ENCODE peak calls at places on chromosomes 13 and 19, in five cellular contexts. U, H, B, J and I are unnamed samples.

GRCh38 chr19:7534531-7534980 is 961 bp upstream of the PNPLA6 start:
- DNase-seq in U (peak), H (peak), B (peak), J (no peak), I (no peak)

GRCh38 chr13:44565881-44566280 is 10.2 kb downstream of the TSC22D1 start:
- DNase-seq in U (no peak), H (no peak), B (no peak), J (no peak), I (no peak)

GRCh38 chr19:11530432-11530831 is 1.5 kb upstream of the ECSIT start:
- DNase-seq in U (peak), H (peak), B (peak), J (no peak), I (peak)

GRCh38 chr13:31116224-31116623 is 45.5 kb downstream of the HSPH1 start:
- DNase-seq in U (no peak), H (no peak), B (no peak), J (no peak), I (no peak)

GRCh38 chr13:45718992-45719391 is 16.9 kb downstream of the CBY2 start:
- DNase-seq in U (no peak), H (no peak), B (no peak), J (no peak), I (no peak)

GRCh38 chr13:113796948-113797676 is 38.1 kb downstream of the TMEM255B start:
- DNase-seq in U (no peak), H (no peak), B (no peak), J (no peak), I (no peak)

GRCh38 chr13:79684426-79684825 is 203.5 kb downstream of the NDFIP2 start:
- DNase-seq in U (no peak), H (no peak), B (no peak), J (no peak), I (no peak)

GRCh38 chr13:106114981-106115554 is 420.4 kb downstream of the EFNB2 start:
- DNase-seq in U (no peak), H (no peak), B (no peak), J (no peak), I (no peak)

GRCh38 chr13:50521750-50522149 is 321.7 kb downstream of the DLEU7 start:
- DNase-seq in U (no peak), H (peak), B (no peak), J (no peak), I (no peak)

GRCh38 chr13:71880753-71881541 is 13.9 kb upstream of the DACH1 start:
- DNase-seq in U (no peak), H (no peak), B (no peak), J (no peak), I (no peak)

GRCh38 chr13:35283856-35284255 is 192.6 kb downstream of the MAB21L1 start:
- DNase-seq in U (no peak), H (peak), B (no peak), J (no peak), I (no peak)

GRCh38 chr13:79861731-79862130 is 380.8 kb downstream of the NDFIP2 start:
- DNase-seq in U (no peak), H (no peak), B (no peak), J (no peak), I (no peak)

GRCh38 chr13:32206097-32206740 is 108.9 kb downstream of the ZAR1L start:
- DNase-seq in U (no peak), H (no peak), B (no peak), J (no peak), I (no peak)

GRCh38 chr19:9793051-9793591 is 24.6 kb upstream of the ZNF846 start:
- DNase-seq in U (no peak), H (no peak), B (peak), J (no peak), I (no peak)

GRCh38 chr13:44040754-44041100 is 161.0 kb downstream of the LACC1 start:
- DNase-seq in U (no peak), H (no peak), B (no peak), J (no peak), I (no peak)

GRCh38 chr13:112562786-112563383 is 25.1 kb downstream of the TUBGCP3 start:
- DNase-seq in U (no peak), H (no peak), B (no peak), J (no peak), I (no peak)

GRCh38 chr19:27660428-27660827 is 1552.5 kb downstream of the UQCRFS1 start:
- DNase-seq in U (no peak), H (no peak), B (no peak), J (no peak), I (no peak)

GRCh38 chr19:35870798-35871197 is 2.4 kb downstream of the APLP1 start:
- DNase-seq in U (no peak), H (no peak), B (no peak), J (no peak), I (no peak)

GRCh38 chr19:32201211-32201610 is 144.2 kb upstream of the ZNF507 start:
- DNase-seq in U (no peak), H (no peak), B (no peak), J (no peak), I (no peak)

GRCh38 chr13:111267784-111268183 is 52.7 kb upstream of the TEX29 start:
- DNase-seq in U (no peak), H (no peak), B (no peak), J (no peak), I (no peak)

GRCh38 chr13:98199480-98199879 is 22.4 kb upstream of the RNF113B start:
- DNase-seq in U (no peak), H (peak), B (no peak), J (no peak), I (no peak)

GRCh38 chr13:22103046-22103445 is 432.2 kb downstream of the FGF9 start:
- DNase-seq in U (no peak), H (no peak), B (peak), J (no peak), I (no peak)

GRCh38 chr13:62846302-62846701 is 1430.7 kb upstream of the PCDH20 start:
- DNase-seq in U (no peak), H (no peak), B (no peak), J (no peak), I (peak)

GRCh38 chr19:15185188-15185587 is 15.6 kb downstream of the NOTCH3 start:
- DNase-seq in U (no peak), H (no peak), B (no peak), J (no peak), I (no peak)

GRCh38 chr19:10612515-10613119 is 12.7 kb upstream of the SLC44A2 start:
- DNase-seq in U (no peak), H (no peak), B (no peak), J (no peak), I (no peak)

GRCh38 chr13:98353750-98354149 is 176.7 kb upstream of the RNF113B start:
- DNase-seq in U (no peak), H (no peak), B (no peak), J (no peak), I (no peak)

GRCh38 chr19:1465191-1466016 is 13.6 kb downstream of the C19orf25 start:
- DNase-seq in U (no peak), H (no peak), B (no peak), J (no peak), I (no peak)

GRCh38 chr19:48751835-48752510 is 468 bp downstream of the FUT1 start:
- DNase-seq in U (no peak), H (no peak), B (no peak), J (no peak), I (peak)

GRCh38 chr19:48754950-48755645 is at the start of gene FGF21:
- DNase-seq in U (no peak), H (no peak), B (no peak), J (no peak), I (no peak)

GRCh38 chr19:48750771-48751504 is 1.5 kb downstream of the FUT1 start:
- DNase-seq in U (no peak), H (no peak), B (no peak), J (no peak), I (no peak)

GRCh38 chr19:48750351-48750750 is 2.1 kb downstream of the FUT1 start:
- DNase-seq in U (no peak), H (no peak), B (no peak), J (no peak), I (no peak)

DNA sequence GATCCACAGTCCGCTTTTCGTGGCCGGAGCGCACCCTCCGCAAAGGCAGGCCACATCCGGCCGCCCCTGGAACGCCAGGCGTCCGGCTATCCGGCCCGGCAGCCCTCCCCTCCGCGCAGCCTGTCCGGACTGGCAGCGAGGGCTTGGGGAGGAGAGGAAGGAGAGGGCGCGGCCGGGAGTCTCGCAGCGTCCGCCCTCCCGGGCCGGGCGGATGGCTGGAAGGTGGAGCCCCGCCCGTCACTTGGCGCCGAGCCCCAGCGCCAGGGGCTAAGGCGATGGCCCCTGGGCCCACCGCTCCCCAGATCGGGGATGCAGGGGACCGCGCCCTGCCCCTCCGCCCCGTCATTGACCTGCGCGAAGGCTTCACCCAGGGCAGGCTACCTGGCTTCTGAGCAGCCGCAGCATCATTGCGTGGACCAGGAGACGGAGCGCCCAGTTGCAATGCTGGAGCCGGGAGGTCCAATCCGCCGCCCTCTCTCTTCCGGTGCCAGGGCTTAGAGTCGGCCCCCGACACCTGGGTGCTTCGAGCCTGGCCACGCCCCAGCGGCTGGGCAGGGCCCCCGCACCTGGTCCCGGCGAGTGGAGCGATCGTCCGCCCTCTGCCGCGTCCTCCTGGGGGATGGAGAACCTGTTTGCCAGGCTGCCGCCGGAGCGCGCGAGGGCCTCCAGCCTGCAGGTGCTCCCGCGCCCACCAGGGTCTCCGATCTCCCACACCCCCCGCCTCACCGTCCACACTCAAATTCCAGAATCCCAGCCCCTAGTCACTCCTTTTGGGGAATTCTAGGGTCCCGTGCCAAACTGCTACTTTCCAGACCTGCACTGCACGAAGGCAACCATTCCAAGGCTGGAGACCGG is at the start of gene FUT1:
- DNase-seq in U (peak), H (no peak), B (peak), J (no peak), I (peak)
- TF ChIP-seq EZH2 in U (no peak), H (no peak), B (no peak), J (no peak), I (no peak)

GRCh38 chr19:49117677-49118564 is 1.0 kb downstream of the C19orf73 start:
- DNase-seq in U (no peak), H (no peak), B (no peak), J (no peak), I (no peak)

GRCh38 chr19:49113762-49114629 is at the start of gene LIN7B:
- DNase-seq in U (no peak), H (peak), B (peak), J (no peak), I (peak)

GRCh38 chr19:49116544-49116943 is 2.4 kb downstream of the LIN7B start:
- DNase-seq in U (no peak), H (no peak), B (no peak), J (no peak), I (no peak)

GRCh38 chr19:49111218-49111998 is 2.8 kb upstream of the LIN7B start:
- DNase-seq in U (no peak), H (no peak), B (no peak), J (no peak), I (no peak)

DNA sequence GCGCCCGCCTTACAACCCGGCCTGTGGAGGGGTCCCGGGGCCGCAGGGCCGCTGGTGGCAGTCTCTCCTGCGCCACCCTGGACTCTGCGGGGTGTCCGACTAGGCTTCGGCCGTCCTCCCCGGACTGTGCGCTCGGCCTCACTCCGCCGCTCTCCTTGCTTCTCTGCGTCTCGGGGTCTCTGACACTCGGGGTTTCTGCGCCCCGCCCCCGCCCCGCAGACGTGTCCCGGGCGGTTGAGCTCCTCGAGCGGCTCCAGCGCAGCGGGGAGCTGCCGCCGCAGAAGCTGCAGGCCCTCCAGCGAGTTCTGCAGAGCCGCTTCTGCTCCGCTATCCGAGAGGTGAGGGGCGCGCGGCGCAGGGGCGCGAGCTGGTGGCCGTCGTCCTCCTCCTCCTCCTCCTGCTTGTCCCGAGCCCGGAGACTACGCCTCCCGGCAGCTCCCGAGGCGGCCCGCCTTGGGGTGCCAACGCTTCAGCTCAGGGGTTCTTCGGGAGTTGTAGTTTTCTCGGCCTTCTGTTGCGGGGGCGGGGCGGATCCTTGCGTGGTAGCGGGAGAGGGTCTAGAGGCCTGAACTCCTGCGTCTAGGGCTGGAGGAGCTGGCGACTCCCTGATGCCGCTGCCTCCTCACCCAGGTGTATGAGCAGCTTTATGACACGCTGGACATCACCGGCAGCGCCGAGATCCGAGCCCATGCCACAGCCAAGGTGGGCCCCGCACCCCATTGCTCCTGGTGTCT is 627 bp downstream of the LIN7B start:
- DNase-seq in U (no peak), H (peak), B (peak), J (no peak), I (no peak)
- TF ChIP-seq ATF3 in U (no peak), H (no peak), B (no peak), J (no peak), I (no peak)

GRCh38 chr19:5494780-5495179 is 39.6 kb downstream of the ZNRF4 start:
- DNase-seq in U (no peak), H (no peak), B (no peak), J (no peak), I (no peak)

GRCh38 chr19:5497297-5497696 is 42.1 kb downstream of the ZNRF4 start:
- DNase-seq in U (no peak), H (no peak), B (no peak), J (no peak), I (no peak)

GRCh38 chr19:5495792-5496191 is 40.6 kb downstream of the ZNRF4 start:
- DNase-seq in U (no peak), H (no peak), B (no peak), J (no peak), I (no peak)

GRCh38 chr19:5501907-5502306 is 46.7 kb downstream of the ZNRF4 start:
- DNase-seq in U (no peak), H (no peak), B (no peak), J (no peak), I (no peak)

DNA sequence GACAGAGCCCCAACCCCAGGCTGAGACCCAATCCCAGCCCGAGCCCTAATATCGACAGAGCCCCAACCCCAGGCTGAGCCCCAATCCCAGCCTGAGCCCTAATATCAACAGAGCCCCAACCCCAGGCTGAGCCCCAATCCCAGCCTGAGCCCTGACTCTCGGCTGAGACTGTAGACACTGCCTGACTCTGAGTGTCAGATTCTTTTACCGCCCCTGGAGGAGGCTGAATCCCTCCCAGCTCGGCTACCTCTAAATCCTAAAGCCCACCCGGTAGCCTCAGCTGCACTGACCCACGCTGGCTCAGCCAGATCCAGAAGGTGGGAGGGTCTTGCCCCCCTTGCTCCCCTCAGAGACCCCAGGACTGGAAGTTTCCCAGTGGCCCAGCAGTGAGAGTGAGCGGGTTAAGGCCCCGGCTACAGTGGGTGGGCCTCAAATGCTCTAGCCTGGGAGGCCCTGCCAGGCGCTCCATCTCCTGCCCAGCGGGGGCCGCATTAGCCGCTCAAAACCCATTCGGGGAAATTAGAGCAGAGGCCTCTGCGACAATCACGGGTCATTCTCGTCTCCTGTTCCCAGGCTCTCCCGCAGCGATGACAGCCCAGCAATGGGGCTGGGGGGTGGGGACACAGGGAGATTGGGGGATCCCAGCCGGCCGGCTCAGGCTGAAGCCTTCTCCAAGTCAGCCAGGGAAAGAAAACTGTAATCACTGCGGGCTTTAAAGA is 43.8 kb downstream of the ZNRF4 start:
- DNase-seq in U (peak), H (no peak), B (no peak), J (no peak), I (no peak)
- TF ChIP-seq JUND in U (no peak), H (no peak), B (no peak), J (no peak), I (no peak)

GRCh38 chr19:55161571-55162322 is 4.2 kb upstream of the TNNI3 start:
- DNase-seq in U (no peak), H (no peak), B (no peak), J (no peak), I (no peak)
- TF ChIP-seq EZH2 in U (peak), H (no peak), B (no peak), J (no peak), I (no peak)

GRCh38 chr13:29936961-29937360 is 86.5 kb upstream of the UBL3 start:
- DNase-seq in U (no peak), H (no peak), B (no peak), J (no peak), I (no peak)
- TF ChIP-seq ATF3 in U (no peak), H (no peak), B (no peak), J (no peak), I (no peak)

GRCh38 chr19:13872339-13872694 is 4.6 kb upstream of the NANOS3 start:
- DNase-seq in U (no peak), H (no peak), B (no peak), J (no peak), I (no peak)
- TF ChIP-seq JUND in U (no peak), H (no peak), B (no peak), J (no peak), I (no peak)